ENCODE peak calls at places on chromosomes 1 and 21, in four cellular contexts. J is HEK293T, C is WTC11, W is HepG2. Q is an unnamed sample.

GRCh38 chr1:82901118-82901517 is 1097.8 kb downstream of the TTLL7 start:
- DNase-seq in J (no peak), C (no peak), W (no peak), Q (no peak)

GRCh38 chr1:48610628-48611542 is 138.9 kb upstream of the SPATA6 start:
- DNase-seq in J (no peak), W (no peak), C (no peak), Q (no peak)

GRCh38 chr1:63704443-63704842 is 69.4 kb upstream of the ROR1 start:
- DNase-seq in C (no peak), J (no peak), W (no peak), Q (no peak)

GRCh38 chr1:165896277-165896676 is 68.9 kb downstream of the UCK2 start:
- DNase-seq in J (no peak), W (no peak), C (no peak), Q (no peak)

GRCh38 chr1:104463126-104463697 is 713.5 kb downstream of the AMY1C start:
- DNase-seq in C (no peak), J (no peak), W (no peak), Q (no peak)

GRCh38 chr1:234923626-234924025 is 205.0 kb downstream of the TOMM20 start:
- DNase-seq in W (no peak), C (no peak), J (no peak), Q (no peak)

GRCh38 chr1:65255088-65256050 is 54.0 kb upstream of the DNAJC6 start:
- DNase-seq in W (no peak), C (peak; percentile 33), J (peak; percentile 50), Q (peak; percentile 66)

GRCh38 chr1:227887697-227888403 is 59.9 kb downstream of the WNT9A start:
- DNase-seq in W (no peak), C (peak; percentile 43), J (no peak), Q (peak; percentile 20)

GRCh38 chr21:26142363-26142762 is 28.2 kb downstream of the APP start:
- DNase-seq in J (no peak), W (no peak), C (no peak), Q (no peak)

GRCh38 chr1:232459087-232459486 is 170.8 kb downstream of the SIPA1L2 start:
- DNase-seq in C (no peak), J (no peak), W (no peak), Q (no peak)

GRCh38 chr1:209873067-209873810 is 45.5 kb downstream of the UTP25 start:
- DNase-seq in W (no peak), C (no peak), J (no peak), Q (no peak)

GRCh38 chr1:204705888-204706837 is 20.6 kb upstream of the LRRN2 start:
- DNase-seq in W (no peak), J (no peak), C (no peak), Q (peak; percentile 87)

GRCh38 chr1:38221006-38221649 is 174.5 kb upstream of the POU3F1 start:
- DNase-seq in C (no peak), J (no peak), W (no peak), Q (no peak)

GRCh38 chr1:191757003-191757402 is 401.3 kb upstream of the RGS18 start:
- DNase-seq in J (no peak), W (no peak), C (no peak), Q (no peak)

GRCh38 chr1:228838717-228839500 is 103.6 kb downstream of the RHOU start:
- DNase-seq in W (peak; percentile 62), C (no peak), J (no peak), Q (no peak)

GRCh38 chr1:171446396-171446795 is 38.9 kb upstream of the PRRC2C start:
- DNase-seq in W (no peak), J (no peak), C (no peak), Q (no peak)

GRCh38 chr1:204830671-204831585 is 39.7 kb upstream of the NFASC start:
- DNase-seq in W (no peak), J (no peak), C (no peak), Q (no peak)

GRCh38 chr1:9671377-9672140 is 20.0 kb downstream of the PIK3CD start:
- DNase-seq in W (peak; percentile 74), C (no peak), J (no peak), Q (no peak)

GRCh38 chr1:85580046-85580411 is 532 bp upstream of the CCN1 start:
- DNase-seq in W (peak; percentile 76), J (no peak), C (peak; percentile 40), Q (no peak)

GRCh38 chr21:24903954-24904635 is 703.2 kb downstream of the MRPL39 start:
- DNase-seq in W (no peak), J (no peak), C (no peak), Q (no peak)

GRCh38 chr1:200267458-200267857 is 142.4 kb downstream of the ZNF281 start:
- DNase-seq in C (no peak), J (no peak), W (no peak), Q (no peak)

GRCh38 chr1:115641762-115642167 is at the start of gene VANGL1:
- DNase-seq in W (peak; percentile 34), C (peak; percentile 66), J (peak; percentile 84), Q (peak; percentile 90)

GRCh38 chr1:233614743-233615521 is 1.0 kb downstream of the KCNK1 start:
- DNase-seq in C (peak; percentile 33), J (no peak), W (no peak), Q (no peak)

GRCh38 chr1:150765229-150765976 is at the start of gene CTSS:
- DNase-seq in C (no peak), W (no peak), J (no peak), Q (no peak)

GRCh38 chr1:172938676-172939075 is 112.1 kb downstream of the TNFSF18 start:
- DNase-seq in C (no peak), W (no peak), J (no peak), Q (no peak)

GRCh38 chr1:224828691-224829090 is 100.8 kb upstream of the DNAH14 start:
- DNase-seq in W (no peak), J (no peak), C (no peak), Q (no peak)

GRCh38 chr1:223556414-223557124 is 108.9 kb downstream of the CAPN8 start:
- DNase-seq in C (peak; percentile 86), J (peak; percentile 81), W (peak; percentile 25), Q (peak; percentile 76)

DNA sequence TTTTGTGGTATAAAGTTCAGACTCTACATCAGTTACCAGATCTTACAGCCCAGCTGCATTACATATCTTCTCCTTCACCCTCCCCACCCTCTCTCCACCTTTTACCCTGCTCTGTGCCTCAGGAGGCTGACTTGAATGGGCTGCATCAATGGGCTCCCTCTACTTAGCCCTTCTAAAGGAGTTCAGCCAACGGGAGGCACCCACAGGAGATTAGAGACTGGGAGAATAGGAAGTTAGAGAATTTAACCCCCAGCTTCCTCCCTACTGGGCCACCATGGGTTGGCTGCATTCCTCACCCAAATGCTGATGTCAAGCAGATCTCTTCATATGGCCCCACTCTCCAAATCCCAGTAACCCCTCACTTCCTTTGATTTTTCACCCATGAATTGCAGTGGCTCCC is 17.1 kb upstream of the DUSP23 start:
- DNase-seq in W (no peak), C (no peak), J (no peak), Q (no peak)
- TF ChIP-seq ELF4 in W (no peak), C (no peak), J (no peak), Q (no peak)

GRCh38 chr1:44072204-44072603 is 40.9 kb upstream of the SLC6A9 start:
- DNase-seq in C (no peak), J (no peak), W (no peak), Q (peak; percentile 55)
- TF ChIP-seq ELF4 in C (no peak), J (no peak), W (no peak), Q (no peak)

GRCh38 chr1:92038695-92039346 is 9.0 kb downstream of the EPHX4 start:
- DNase-seq in J (no peak), W (peak; percentile 63), C (no peak), Q (no peak)

GRCh38 chr1:92040971-92041370 is 11.2 kb downstream of the EPHX4 start:
- DNase-seq in W (no peak), J (no peak), C (no peak), Q (no peak)

GRCh38 chr1:92043621-92044020 is 13.8 kb downstream of the EPHX4 start:
- DNase-seq in C (peak; percentile 25), W (no peak), J (no peak), Q (no peak)
- TF ChIP-seq ELF4 in C (no peak), W (no peak), J (no peak), Q (no peak)

DNA sequence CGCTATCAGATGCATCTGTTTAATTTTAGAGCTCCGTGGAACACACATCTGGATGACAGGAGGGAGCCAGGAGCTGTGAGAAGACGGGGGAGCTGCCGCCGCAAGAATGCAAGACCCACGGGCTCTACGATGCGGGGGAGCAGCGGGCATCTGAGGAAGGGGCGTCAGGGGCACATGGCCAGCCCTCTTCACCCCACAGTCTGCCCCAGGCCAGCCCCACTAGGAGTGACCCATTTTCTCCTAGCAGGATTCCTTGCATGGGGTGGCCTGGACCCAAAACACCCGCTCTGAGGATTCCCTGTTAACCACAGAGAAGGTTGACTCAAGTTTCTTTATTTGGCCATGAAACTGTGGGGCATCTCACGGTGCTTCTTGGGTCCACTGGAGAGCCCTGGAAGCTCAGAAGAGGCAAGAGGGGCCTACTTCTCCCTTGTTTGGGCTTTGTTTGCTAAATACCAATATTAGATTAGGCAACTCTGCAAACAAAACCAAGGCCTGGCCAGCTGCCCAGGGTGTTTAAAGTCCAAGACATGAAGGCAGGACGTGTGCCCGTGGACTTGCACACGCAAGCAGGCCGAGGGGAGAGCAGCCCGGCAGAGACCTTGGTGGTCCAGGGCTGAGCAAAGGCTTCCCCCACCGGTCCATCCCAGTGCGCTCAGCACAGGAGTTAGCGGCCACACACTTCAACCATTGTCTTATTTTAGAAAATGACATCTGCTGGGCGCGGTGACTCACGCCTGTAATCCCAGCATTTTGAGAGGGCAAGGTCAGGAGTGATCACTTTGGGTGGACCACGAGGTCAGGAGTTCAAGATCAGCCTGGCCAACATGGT is 89.8 kb downstream of the DHRS3 start:
- DNase-seq in C (no peak), W (peak; percentile 98), J (no peak), Q (peak; percentile 63)
- TF ChIP-seq ELF4 in C (no peak), W (no peak), J (no peak), Q (no peak)

GRCh38 chr21:35217504-35218060 is 168.5 kb upstream of the RUNX1 start:
- DNase-seq in W (peak; percentile 10), J (no peak), C (no peak), Q (no peak)
- TF ChIP-seq ELF4 in W (no peak), J (no peak), C (no peak), Q (no peak)

GRCh38 chr1:198411240-198411639 is 129.2 kb downstream of the ATP6V1G3 start:
- DNase-seq in J (no peak), C (no peak), W (no peak), Q (no peak)

GRCh38 chr1:198417041-198417440 is 123.4 kb downstream of the ATP6V1G3 start:
- DNase-seq in C (no peak), W (no peak), J (no peak), Q (no peak)

DNA sequence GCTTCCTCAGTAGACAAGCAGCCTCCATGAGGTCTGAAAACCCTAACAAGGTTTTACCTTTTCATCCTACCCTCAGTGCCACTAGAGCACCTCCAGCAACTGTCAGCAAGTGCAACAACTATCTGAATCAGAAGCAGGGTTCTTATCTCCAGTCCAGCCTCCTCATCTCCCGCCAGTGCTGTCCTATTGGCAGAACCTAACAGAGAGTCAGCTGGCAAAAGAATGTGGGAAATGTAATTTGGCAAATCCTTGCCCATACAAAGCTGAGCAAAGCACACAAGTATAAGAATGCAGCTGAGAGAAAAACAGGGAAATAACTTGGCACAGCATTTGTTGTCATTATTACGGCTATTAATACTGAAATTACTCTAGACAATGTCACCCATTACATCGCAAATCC is 124.2 kb downstream of the ATP6V1G3 start:
- DNase-seq in J (no peak), W (no peak), C (no peak), Q (no peak)
- TF ChIP-seq ELF4 in J (no peak), W (no peak), C (no peak), Q (no peak)